ENCODE peak calls at places on chromosomes 5 and 9, in nine cellular contexts. G is heart left ventricle, N is prostate gland, W is tibial nerve, I is HCT116, Z is A549, Q is uterus, A is Peyer's patch, U is H54. O is an unnamed sample.

GRCh38 chr9:99350461-99350860 is 128.4 kb downstream of the SEC61B start:
- DNase-seq in Z (no peak), G (no peak), I (no peak), W (no peak), N (no peak), Q (no peak), U (no peak), A (no peak), O (no peak)

GRCh38 chr5:178994580-178995340 is at the start of gene GRM6:
- DNase-seq in Z (no peak), U (no peak), G (no peak), A (no peak), Q (no peak), N (no peak), W (no peak), I (no peak), O (no peak)

GRCh38 chr5:151080620-151081425 is at the start of gene TNIP1:
- DNase-seq in I (peak; percentile 58), N (peak; percentile 95), G (peak; percentile 97), U (peak; percentile 79), Q (peak; percentile 96), Z (peak; percentile 93), W (peak; percentile 82), A (peak; percentile 98), O (peak; percentile 95)

GRCh38 chr9:105063665-105064247 is 135.8 kb upstream of the ABCA1 start:
- DNase-seq in G (peak; percentile 10), N (no peak), U (no peak), A (no peak), W (peak; percentile 17), Q (peak; percentile 27), I (no peak), Z (peak; percentile 58), O (peak; percentile 62)

GRCh38 chr9:131407717-131408195 is 13.9 kb downstream of the PRRC2B start:
- DNase-seq in G (no peak), U (no peak), W (no peak), Z (peak; percentile 45), I (no peak), Q (peak; percentile 50), A (no peak), N (peak; percentile 38), O (peak; percentile 20)

GRCh38 chr5:124121198-124121597 is 609.2 kb downstream of the CSNK1G3 start:
- DNase-seq in A (no peak), U (no peak), I (no peak), Z (no peak), Q (no peak), G (no peak), N (no peak), W (no peak), O (no peak)

GRCh38 chr9:20276762-20277161 is 345.5 kb downstream of the MLLT3 start:
- DNase-seq in Q (no peak), N (no peak), U (no peak), I (no peak), Z (no peak), A (no peak), G (no peak), W (no peak), O (no peak)

GRCh38 chr5:15383469-15383868 is 116.5 kb upstream of the FBXL7 start:
- DNase-seq in Z (peak; percentile 23), I (no peak), A (no peak), G (no peak), Q (no peak), W (no peak), N (no peak), U (peak; percentile 20), O (no peak)

GRCh38 chr5:57581772-57582171 is 99.2 kb upstream of the ACTBL2 start:
- DNase-seq in Z (no peak), G (no peak), Q (no peak), A (no peak), W (no peak), U (no peak), N (no peak), I (no peak), O (no peak)

GRCh38 chr5:164578401-164578800 is 1073.0 kb downstream of the MAT2B start:
- DNase-seq in A (no peak), U (no peak), Q (no peak), N (no peak), G (no peak), W (no peak), I (no peak), Z (no peak), O (no peak)

GRCh38 chr9:134551657-134552348 is 89.8 kb upstream of the COL5A1 start:
- DNase-seq in A (peak; percentile 43), Q (no peak), U (peak; percentile 95), W (no peak), G (peak; percentile 40), N (no peak), I (no peak), Z (peak; percentile 48), O (no peak)

GRCh38 chr5:175309218-175309617 is 134.8 kb downstream of the DRD1 start:
- DNase-seq in I (no peak), A (no peak), U (no peak), Z (no peak), Q (no peak), N (no peak), W (no peak), G (no peak), O (no peak)

GRCh38 chr5:124056326-124057160 is 544.6 kb downstream of the CSNK1G3 start:
- DNase-seq in G (no peak), Q (no peak), U (no peak), W (no peak), A (no peak), N (no peak), Z (no peak), I (no peak), O (no peak)

GRCh38 chr5:14190194-14191164 is 47.3 kb downstream of the TRIO start:
- DNase-seq in I (peak; percentile 73), Z (peak; percentile 85), W (no peak), N (no peak), G (no peak), A (no peak), U (peak; percentile 30), Q (no peak), O (no peak)

GRCh38 chr9:34405719-34406118 is 29.0 kb upstream of the MYORG start:
- DNase-seq in U (peak; percentile 66), N (no peak), G (no peak), Z (no peak), W (no peak), Q (no peak), A (no peak), I (no peak), O (no peak)

DNA sequence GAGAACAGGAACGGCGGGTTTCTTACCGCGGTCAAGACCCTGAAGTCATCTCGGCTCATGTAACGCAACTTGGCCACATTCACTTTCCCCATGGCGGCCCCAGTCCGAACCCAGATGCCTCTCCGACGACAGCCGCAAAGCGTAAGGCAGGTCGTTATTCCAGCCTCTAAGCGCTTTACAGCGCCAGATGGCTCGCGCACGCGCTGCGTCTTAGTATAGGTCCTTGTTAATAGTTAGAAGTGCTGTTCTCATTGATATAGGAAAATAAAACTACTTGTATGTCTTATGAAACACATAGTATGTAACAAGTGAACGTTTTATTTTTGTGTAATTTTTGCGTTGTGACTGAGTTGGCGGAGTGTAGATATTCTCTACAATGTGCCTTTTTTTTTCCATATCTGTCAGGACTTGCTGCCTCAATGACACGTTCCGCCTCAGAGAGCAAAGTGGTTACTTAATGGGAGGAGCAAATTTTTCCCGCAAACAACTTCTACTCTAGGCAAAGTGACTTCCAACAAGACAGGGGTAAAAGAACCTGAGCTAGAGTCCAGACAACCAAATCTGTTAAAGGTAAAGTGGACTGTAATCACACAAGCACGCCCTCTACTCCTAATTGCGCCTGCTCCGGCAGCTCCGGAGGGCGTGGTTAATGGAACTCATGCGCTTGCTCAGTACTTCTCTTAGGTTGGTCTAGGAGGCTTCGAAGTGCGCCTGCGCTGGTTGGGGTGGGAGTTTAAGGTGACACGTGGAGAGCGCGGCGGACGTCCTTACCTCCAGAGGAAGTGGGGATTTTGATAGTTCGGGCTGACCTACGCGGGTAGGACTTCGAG is at the start of gene RIOK2:
- DNase-seq in Q (peak; percentile 90), U (peak; percentile 55), N (peak; percentile 87), A (peak; percentile 92), W (peak; percentile 87), Z (peak; percentile 97), G (peak; percentile 93), I (peak; percentile 95), O (peak; percentile 94)
- TF ChIP-seq POLR2A in Q (no peak), U (peak; percentile 88), N (peak; percentile 43), A (peak; percentile 74), W (peak; percentile 23), Z (peak; percentile 85), G (peak; percentile 56), I (peak; percentile 41), O (peak; percentile 84)

GRCh38 chr9:114174876-114175771 is 19.8 kb downstream of the COL27A1 start:
- DNase-seq in W (no peak), I (no peak), A (no peak), Z (no peak), Q (peak; percentile 76), U (no peak), G (peak; percentile 72), N (no peak), O (no peak)
- TF ChIP-seq POLR2A in W (no peak), I (no peak), A (no peak), Z (no peak), Q (no peak), U (no peak), G (no peak), N (no peak), O (no peak)

DNA sequence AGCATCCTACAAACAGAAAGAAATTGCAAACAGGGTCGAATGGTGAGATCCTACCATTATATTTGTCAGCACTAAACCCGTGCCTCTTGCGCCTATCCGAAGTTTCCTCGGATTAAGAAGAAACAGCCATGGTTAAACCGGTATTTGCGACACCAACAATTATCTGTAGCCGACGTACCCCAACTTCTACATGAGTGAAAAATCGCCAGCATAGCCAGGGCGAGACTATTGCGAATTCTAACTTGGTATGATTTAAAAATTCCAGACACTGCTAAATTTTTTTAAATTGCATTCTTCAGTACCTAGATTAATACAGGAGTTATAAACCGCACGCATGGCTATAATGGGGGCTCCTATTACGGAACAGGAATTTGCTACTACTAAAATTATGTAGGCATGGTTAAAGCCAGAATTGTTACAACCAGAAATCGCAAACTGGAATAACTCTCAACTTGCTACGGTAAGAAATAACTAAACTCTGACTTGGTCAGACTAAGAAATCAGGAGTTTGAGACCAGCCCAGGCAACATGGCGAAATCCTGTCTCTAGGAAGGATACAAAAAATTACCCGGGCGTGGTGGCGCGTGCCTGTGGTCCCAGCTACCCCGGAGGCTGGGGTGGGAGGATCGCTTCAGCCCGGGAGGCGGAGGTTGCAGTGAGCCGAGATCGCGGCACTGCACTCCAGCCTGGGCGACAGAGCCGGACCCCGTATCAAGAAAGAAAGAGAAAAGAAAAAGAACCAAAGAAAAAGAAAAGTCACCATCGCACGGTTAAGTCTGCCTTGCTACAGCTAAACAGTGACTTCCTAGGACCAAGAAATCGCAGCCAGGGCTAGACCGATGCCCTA is 25.5 kb upstream of the ANXA2R start:
- DNase-seq in A (peak; percentile 72), Z (peak; percentile 64), W (peak; percentile 41), G (peak; percentile 49), N (peak; percentile 26), U (no peak), Q (peak; percentile 55), I (no peak), O (peak; percentile 87)
- TF ChIP-seq POLR2A in A (no peak), Z (no peak), W (no peak), G (no peak), N (no peak), U (no peak), Q (no peak), I (peak; percentile 16), O (no peak)

DNA sequence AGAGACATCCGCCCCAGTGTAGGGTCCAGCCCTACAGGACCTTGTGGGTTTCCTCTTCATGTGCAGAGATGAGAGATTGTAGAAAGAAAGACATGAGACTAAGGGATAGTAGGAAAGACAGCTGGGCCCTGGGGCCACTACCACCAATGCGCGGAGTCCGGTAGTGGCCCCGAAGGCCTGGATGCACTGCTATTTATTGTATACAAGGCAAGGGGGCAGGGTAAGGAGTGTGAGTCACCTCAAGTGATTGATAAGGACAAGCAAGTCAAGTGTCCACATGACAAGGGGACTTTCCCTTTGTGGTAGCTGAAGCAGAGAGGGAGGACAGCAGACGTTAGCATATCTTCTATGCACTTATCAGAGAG is 6.2 kb upstream of the TMEM141 start:
- DNase-seq in U (no peak), G (no peak), W (no peak), N (no peak), Z (no peak), A (no peak), Q (no peak), I (no peak), O (peak; percentile 75)
- TF ChIP-seq POLR2A in U (no peak), G (no peak), W (no peak), N (no peak), Z (no peak), A (no peak), Q (no peak), I (no peak), O (peak; percentile 49)